ENCODE peak calls at places on chromosomes 7 and 10, in five cellular contexts. A is HCT116, K is GM12878, W is transverse colon, D is GM23248. Z is an unnamed sample.

GRCh38 chr7:156432018-156432417 is 208.6 kb upstream of the RNF32 start:
- DNase-seq in A (no peak), K (no peak), W (no peak), D (no peak), Z (no peak)

GRCh38 chr10:43130756-43131155 is 7.5 kb upstream of the CSGALNACT2 start:
- DNase-seq in A (no peak), K (no peak), W (no peak), D (no peak), Z (no peak)

GRCh38 chr7:148699772-148700629 is 1.3 kb downstream of the CUL1 start:
- DNase-seq in A (no peak), K (no peak), W (no peak), D (peak; percentile 70), Z (no peak)

GRCh38 chr10:102384053-102384452 is 11.5 kb upstream of the NFKB2 start:
- DNase-seq in A (no peak), K (no peak), W (peak; percentile 11), D (peak; percentile 38), Z (no peak)

GRCh38 chr7:23105086-23105643 is 420 bp upstream of the KLHL7 start:
- DNase-seq in A (no peak), K (no peak), W (no peak), D (peak; percentile 35), Z (no peak)

GRCh38 chr7:105677395-105677701 is 96.1 kb upstream of the EFCAB10 start:
- DNase-seq in A (no peak), K (no peak), W (no peak), D (no peak), Z (peak; percentile 68)

GRCh38 chr7:38806912-38807311 is 102.1 kb downstream of the VPS41 start:
- DNase-seq in A (no peak), K (no peak), W (no peak), D (no peak), Z (no peak)

GRCh38 chr10:121783782-121784372 is 144.0 kb downstream of the ATE1 start:
- DNase-seq in A (no peak), K (no peak), W (no peak), D (no peak), Z (no peak)

GRCh38 chr7:129828989-129829676 is 123.6 kb downstream of the UBE2H start:
- DNase-seq in A (no peak), K (no peak), W (no peak), D (peak; percentile 41), Z (no peak)

GRCh38 chr10:34940436-34940835 is 125.3 kb upstream of the PARD3 start:
- DNase-seq in A (no peak), K (no peak), W (no peak), D (no peak), Z (no peak)

GRCh38 chr7:128150223-128150622 is 90.9 kb upstream of the LEP start:
- DNase-seq in A (no peak), K (no peak), W (no peak), D (no peak), Z (no peak)

GRCh38 chr10:110977662-110978061 is 58.3 kb downstream of the SHOC2 start:
- DNase-seq in A (no peak), K (no peak), W (no peak), D (no peak), Z (no peak)

GRCh38 chr10:131081386-131081785 is 230.1 kb downstream of the TCERG1L start:
- DNase-seq in A (no peak), K (no peak), W (no peak), D (no peak), Z (no peak)

GRCh38 chr10:12259988-12260387 is 64.0 kb downstream of the CDC123 start:
- DNase-seq in A (no peak), K (no peak), W (no peak), D (no peak), Z (no peak)

GRCh38 chr7:65371468-65371867 is 2.2 kb upstream of the ZNF92 start:
- DNase-seq in A (no peak), K (no peak), W (no peak), D (no peak), Z (no peak)

GRCh38 chr7:50221028-50221427 is 83.5 kb upstream of the IKZF1 start:
- DNase-seq in A (no peak), K (no peak), W (no peak), D (no peak), Z (no peak)

GRCh38 chr7:508461-509170 is 11.0 kb downstream of the PDGFA start:
- DNase-seq in A (no peak), K (no peak), W (no peak), D (no peak), Z (no peak)

GRCh38 chr10:3850999-3851937 is 66.3 kb upstream of the KLF6 start:
- DNase-seq in A (peak; percentile 43), K (peak; percentile 72), W (no peak), D (peak; percentile 91), Z (no peak)

GRCh38 chr7:135712182-135712782 is 15.7 kb downstream of the SLC13A4 start:
- DNase-seq in A (no peak), K (no peak), W (no peak), D (no peak), Z (no peak)

GRCh38 chr7:141430426-141431142 is 120.6 kb upstream of the AGK start:
- DNase-seq in A (no peak), K (no peak), W (no peak), D (no peak), Z (no peak)

GRCh38 chr10:99779335-99779734 is 3.1 kb upstream of the ABCC2 start:
- DNase-seq in A (no peak), K (no peak), W (no peak), D (peak; percentile 76), Z (no peak)

GRCh38 chr10:689433-690226 is at the start of gene DIP2C:
- DNase-seq in A (peak; percentile 16), K (no peak), W (peak; percentile 67), D (peak; percentile 90), Z (peak; percentile 66)

GRCh38 chr7:80453699-80454340 is 58.0 kb downstream of the GNAT3 start:
- DNase-seq in A (peak; percentile 19), K (no peak), W (no peak), D (peak; percentile 38), Z (no peak)

GRCh38 chr10:3085785-3086567 is 18.6 kb downstream of the PFKP start:
- DNase-seq in A (no peak), K (no peak), W (no peak), D (no peak), Z (no peak)

GRCh38 chr7:73701357-73701995 is 18.0 kb downstream of the STX1A start:
- DNase-seq in A (peak; percentile 68), K (no peak), W (peak; percentile 62), D (peak; percentile 60), Z (no peak)

GRCh38 chr7:30254717-30255095 is 29.7 kb upstream of the ZNRF2 start:
- DNase-seq in A (no peak), K (no peak), W (peak; percentile 51), D (no peak), Z (no peak)

GRCh38 chr10:82164333-82164732 is 289.3 kb downstream of the NRG3 start:
- DNase-seq in A (no peak), K (no peak), W (no peak), D (no peak), Z (no peak)

GRCh38 chr7:141992688-141993087 is 3.0 kb upstream of the MGAM start:
- DNase-seq in A (no peak), K (no peak), W (no peak), D (no peak), Z (no peak)

GRCh38 chr10:78170026-78170475 is 136.4 kb downstream of the RPS24 start:
- DNase-seq in A (no peak), K (no peak), W (no peak), D (peak; percentile 78), Z (no peak)

GRCh38 chr10:104054430-104054829 is 31.2 kb downstream of the COL17A1 start:
- DNase-seq in A (no peak), K (no peak), W (no peak), D (peak; percentile 88), Z (no peak)

GRCh38 chr10:127945948-127946347 is 39.0 kb downstream of the PTPRE start:
- DNase-seq in A (no peak), K (no peak), W (no peak), D (no peak), Z (no peak)

GRCh38 chr10:97025613-97026242 is 160.0 kb downstream of the SLIT1 start:
- DNase-seq in A (peak; percentile 47), K (peak; percentile 31), W (peak; percentile 69), D (peak; percentile 54), Z (peak; percentile 86)

GRCh38 chr7:125358551-125359167 is 429.0 kb upstream of the POT1 start:
- DNase-seq in A (no peak), K (no peak), W (no peak), D (no peak), Z (no peak)

GRCh38 chr10:124728830-124729661 is 15.1 kb downstream of the FAM53B start:
- DNase-seq in A (no peak), K (no peak), W (peak; percentile 13), D (no peak), Z (no peak)

GRCh38 chr7:7569615-7570014 is 2.9 kb downstream of the MIOS start:
- DNase-seq in A (no peak), K (no peak), W (no peak), D (no peak), Z (peak; percentile 50)
- H3K4me3 ChIP-seq in A (no peak overlapping the region), K (peak overlapping the region; percentile 89), W (no peak overlapping the region), D (no peak overlapping the region), Z (no peak overlapping the region)

GRCh38 chr10:113095419-113095818 is 145.4 kb downstream of the TCF7L2 start:
- DNase-seq in A (no peak), K (no peak), W (no peak), D (no peak), Z (no peak)
- H3K27ac ChIP-seq in A (no peak overlapping the region), K (no peak overlapping the region), W (peak overlapping the region; percentile 76), D (no peak overlapping the region), Z (no peak overlapping the region)

GRCh38 chr7:120799147-120799546 is 58.8 kb downstream of the TSPAN12 start:
- DNase-seq in A (no peak), K (no peak), W (no peak), D (no peak), Z (no peak)

GRCh38 chr7:120794100-120794729 is 63.7 kb downstream of the TSPAN12 start:
- DNase-seq in A (no peak), K (no peak), W (no peak), D (peak; percentile 11), Z (no peak)

GRCh38 chr7:120799813-120800483 is 58.0 kb downstream of the TSPAN12 start:
- DNase-seq in A (no peak), K (no peak), W (no peak), D (no peak), Z (no peak)

GRCh38 chr7:120793213-120793936 is 64.6 kb downstream of the TSPAN12 start:
- DNase-seq in A (no peak), K (no peak), W (no peak), D (no peak), Z (no peak)

GRCh38 chr7:120797026-120797645 is 60.8 kb downstream of the TSPAN12 start:
- DNase-seq in A (no peak), K (no peak), W (no peak), D (no peak), Z (no peak)
- H3K4me3 ChIP-seq in A (no peak overlapping the region), K (no peak overlapping the region), W (no peak overlapping the region), D (no peak overlapping the region), Z (no peak overlapping the region)

DNA sequence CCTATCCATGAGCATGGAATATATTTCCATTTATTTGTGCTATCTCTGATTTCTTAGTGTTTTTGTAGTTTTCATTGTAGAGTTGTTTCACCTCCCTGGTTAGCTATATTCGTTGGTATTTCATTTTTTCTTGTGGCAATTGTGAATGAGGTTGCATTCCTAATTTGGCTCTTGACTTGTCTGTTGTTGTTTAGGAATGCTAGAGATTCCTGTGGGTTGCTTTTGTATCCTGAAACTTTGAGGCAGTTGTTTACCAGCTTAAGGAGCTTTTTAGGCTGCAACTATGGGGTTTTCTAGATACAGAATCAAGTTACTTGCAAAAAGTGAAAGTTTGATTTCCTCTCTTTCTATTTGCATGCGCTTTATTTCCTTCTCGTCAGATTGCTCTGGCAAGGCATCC is 304.7 kb upstream of the GRM3 start:
- DNase-seq in A (no peak), K (no peak), W (no peak), D (no peak), Z (no peak)
- H3K27ac ChIP-seq in A (no peak overlapping the region), K (no peak overlapping the region), W (no peak overlapping the region), D (no peak overlapping the region), Z (no peak overlapping the region)

Z was measured in Peyer's patch.